ENCODE peak calls at places on chromosomes 1 and 21, in nine cellular contexts. T is astrocyte, U is coronary artery, W is pancreas, P is tibial artery, N is fibroblast of lung, X is RWPE1, I is Peyer's patch, E is uterus. Z is an unnamed sample.

GRCh38 chr21:18493420-18493819 is 89.8 kb upstream of the TMPRSS15 start:
- DNase-seq in T (peak; percentile 87), U (no peak), W (no peak), P (no peak), N (peak; percentile 89), X (peak; percentile 66), I (no peak), E (no peak), Z (no peak)

GRCh38 chr1:229434641-229435051 is 752 bp upstream of the ACTA1 start:
- DNase-seq in T (no peak), U (no peak), W (no peak), P (no peak), N (no peak), X (no peak), I (no peak), E (no peak), Z (no peak)

GRCh38 chr1:241077386-241078147 is 279.4 kb downstream of the RGS7 start:
- DNase-seq in T (no peak), U (no peak), W (no peak), P (no peak), N (no peak), X (no peak), I (no peak), E (no peak), Z (no peak)

GRCh38 chr1:76465030-76465429 is 390.5 kb downstream of the ST6GALNAC3 start:
- DNase-seq in T (peak; percentile 2), U (no peak), W (no peak), P (no peak), N (peak; percentile 20), X (no peak), I (no peak), E (no peak), Z (no peak)

GRCh38 chr1:8986814-8987190 is 39.4 kb downstream of the SLC2A7 start:
- DNase-seq in T (no peak), U (no peak), W (no peak), P (no peak), N (no peak), X (no peak), I (no peak), E (no peak), Z (no peak)

GRCh38 chr1:27031235-27032118 is 18.8 kb upstream of the TENT5B start:
- DNase-seq in T (peak; percentile 70), U (peak; percentile 92), W (peak; percentile 90), P (peak; percentile 95), N (peak; percentile 83), X (peak; percentile 89), I (peak; percentile 90), E (peak; percentile 72), Z (no peak)

GRCh38 chr1:66503841-66504470 is 30.0 kb upstream of the SGIP1 start:
- DNase-seq in T (peak; percentile 40), U (no peak), W (no peak), P (no peak), N (peak; percentile 59), X (peak; percentile 28), I (no peak), E (peak; percentile 20), Z (no peak)

GRCh38 chr1:156291226-156292061 is 4.0 kb downstream of the GLMP start:
- DNase-seq in T (peak; percentile 67), U (peak; percentile 94), W (peak; percentile 92), P (peak; percentile 95), N (peak; percentile 80), X (no peak), I (peak; percentile 95), E (peak; percentile 88), Z (no peak)

GRCh38 chr1:227424159-227424680 is 105.9 kb upstream of the CDC42BPA start:
- DNase-seq in T (no peak), U (no peak), W (no peak), P (no peak), N (no peak), X (no peak), I (no peak), E (no peak), Z (no peak)

GRCh38 chr1:66253330-66253921 is 280.5 kb upstream of the SGIP1 start:
- DNase-seq in T (peak; percentile 58), U (no peak), W (no peak), P (no peak), N (peak; percentile 64), X (peak; percentile 79), I (no peak), E (no peak), Z (peak; percentile 46)

GRCh38 chr1:165419839-165420238 is 25.1 kb downstream of the RXRG start:
- DNase-seq in T (no peak), U (no peak), W (no peak), P (no peak), N (no peak), X (no peak), I (no peak), E (no peak), Z (no peak)

GRCh38 chr1:55021965-55022546 is 17.3 kb upstream of the PCSK9 start:
- DNase-seq in T (peak; percentile 72), U (peak; percentile 80), W (peak; percentile 91), P (peak; percentile 80), N (peak; percentile 84), X (peak; percentile 92), I (peak; percentile 92), E (peak; percentile 34), Z (peak; percentile 21)

GRCh38 chr1:231923461-231924132 is 297.0 kb downstream of the DISC1 start:
- DNase-seq in T (peak; percentile 84), U (no peak), W (no peak), P (no peak), N (peak; percentile 86), X (no peak), I (no peak), E (no peak), Z (no peak)

GRCh38 chr1:74406780-74407179 is 105.6 kb downstream of the LRRC53 start:
- DNase-seq in T (no peak), U (no peak), W (no peak), P (no peak), N (no peak), X (no peak), I (no peak), E (no peak), Z (no peak)

GRCh38 chr1:156870734-156871133 is 10.1 kb downstream of the NTRK1 start:
- DNase-seq in T (peak; percentile 85), U (no peak), W (no peak), P (no peak), N (peak; percentile 89), X (peak; percentile 84), I (no peak), E (no peak), Z (no peak)

GRCh38 chr1:4628992-4629391 is 25.4 kb upstream of the AJAP1 start:
- DNase-seq in T (no peak), U (no peak), W (no peak), P (no peak), N (no peak), X (no peak), I (no peak), E (no peak), Z (no peak)

GRCh38 chr1:242055921-242056320 is 57.0 kb upstream of the MAP1LC3C start:
- DNase-seq in T (no peak), U (no peak), W (no peak), P (no peak), N (no peak), X (peak; percentile 16), I (no peak), E (no peak), Z (no peak)

GRCh38 chr1:199272690-199273089 is 633.9 kb downstream of the PTPRC start:
- DNase-seq in T (peak; percentile 98), U (no peak), W (peak; percentile 63), P (no peak), N (peak; percentile 99), X (peak; percentile 97), I (no peak), E (no peak), Z (no peak)

GRCh38 chr1:220807726-220808125 is 21.0 kb downstream of the MTARC1 start:
- DNase-seq in T (no peak), U (no peak), W (no peak), P (no peak), N (no peak), X (no peak), I (no peak), E (no peak), Z (no peak)

GRCh38 chr1:185074307-185074706 is 28.9 kb downstream of the RNF2 start:
- DNase-seq in T (peak; percentile 60), U (no peak), W (no peak), P (no peak), N (peak; percentile 66), X (peak; percentile 8), I (no peak), E (no peak), Z (no peak)

GRCh38 chr1:172970186-172970585 is 80.6 kb downstream of the TNFSF18 start:
- DNase-seq in T (peak; percentile 47), U (no peak), W (no peak), P (no peak), N (peak; percentile 61), X (peak; percentile 37), I (no peak), E (no peak), Z (no peak)

GRCh38 chr1:155934933-155935590 is 849 bp upstream of the KHDC4 start:
- DNase-seq in T (no peak), U (no peak), W (no peak), P (peak; percentile 54), N (no peak), X (no peak), I (no peak), E (no peak), Z (no peak)

GRCh38 chr21:15023782-15024181 is 41.0 kb downstream of the NRIP1 start:
- DNase-seq in T (no peak), U (no peak), W (no peak), P (no peak), N (peak; percentile 19), X (no peak), I (no peak), E (no peak), Z (no peak)

GRCh38 chr1:111958075-111958474 is 31.4 kb downstream of the KCND3 start:
- DNase-seq in T (no peak), U (no peak), W (no peak), P (no peak), N (no peak), X (no peak), I (no peak), E (no peak), Z (no peak)
- H3K27ac ChIP-seq in T (no peak overlapping the region), U (no peak overlapping the region), W (no peak overlapping the region), P (no peak overlapping the region), N (no peak overlapping the region), X (no peak overlapping the region), I (no peak overlapping the region), E (no peak overlapping the region), Z (no peak overlapping the region)

GRCh38 chr21:36038701-36039497 is 21.4 kb downstream of the SETD4 start:
- DNase-seq in T (no peak), U (no peak), W (no peak), P (no peak), N (no peak), X (no peak), I (no peak), E (no peak), Z (no peak)
- H3K27ac ChIP-seq in T (no peak overlapping the region), U (no peak overlapping the region), W (no peak overlapping the region), P (no peak overlapping the region), N (no peak overlapping the region), X (peak overlapping the region; percentile 8), I (no peak overlapping the region), E (no peak overlapping the region), Z (no peak overlapping the region)

GRCh38 chr21:34076835-34077234 is 3.5 kb downstream of the MRPS6 start:
- DNase-seq in T (no peak), U (no peak), W (no peak), P (no peak), N (no peak), X (no peak), I (no peak), E (no peak), Z (no peak)
- H3K27ac ChIP-seq in T (no peak overlapping the region), U (no peak overlapping the region), W (no peak overlapping the region), P (peak overlapping the region; percentile 9), N (no peak overlapping the region), X (no peak overlapping the region), I (no peak overlapping the region), E (no peak overlapping the region), Z (peak overlapping the region; percentile 37)

GRCh38 chr1:160204526-160205241 is 500 bp upstream of the PEA15 start:
- DNase-seq in T (no peak), U (no peak), W (no peak), P (no peak), N (no peak), X (no peak), I (no peak), E (no peak), Z (no peak)
- H3K27ac ChIP-seq in T (peak overlapping the region; percentile 34), U (peak overlapping the region; percentile 97), W (peak overlapping the region; percentile 77), P (peak overlapping the region; percentile 98), N (peak overlapping the region; percentile 48), X (peak overlapping the region; percentile 81), I (peak overlapping the region; percentile 86), E (peak overlapping the region; percentile 89), Z (no peak overlapping the region)

Z was measured in naive thymus-derived CD4-positive, alpha-beta T cell.